ENCODE peak calls at places on chromosomes 7 and 10, in six cellular contexts. O is IMR-90, K is H9, X is H1, A is trophoblast cell, M is mesenchymal stem cell. L is an unnamed sample.

GRCh38 chr7:73565675-73566342 is 8.3 kb upstream of the BCL7B start:
- DNase-seq in O (no peak), K (no peak), X (no peak), A (no peak), M (peak), L (no peak)

GRCh38 chr7:84865560-84865959 is 321.3 kb downstream of the SEMA3D start:
- DNase-seq in O (no peak), K (no peak), X (no peak), A (no peak), M (no peak), L (no peak)

GRCh38 chr7:143485500-143485899 is 7.8 kb downstream of the TAS2R41 start:
- DNase-seq in O (peak), K (no peak), X (no peak), A (peak), M (no peak), L (no peak)

GRCh38 chr10:83612050-83612449 is 527.3 kb upstream of the GHITM start:
- DNase-seq in O (peak), K (no peak), X (no peak), A (peak), M (peak), L (no peak)

GRCh38 chr7:37970211-37970610 is 49.8 kb downstream of the EPDR1 start:
- DNase-seq in O (no peak), K (no peak), X (no peak), A (no peak), M (no peak), L (no peak)

GRCh38 chr10:120205368-120206018 is 251.5 kb upstream of the PLPP4 start:
- DNase-seq in O (no peak), K (no peak), X (no peak), A (no peak), M (no peak), L (no peak)

GRCh38 chr7:140039896-140040295 is 22.9 kb downstream of the PARP12 start:
- DNase-seq in O (no peak), K (no peak), X (no peak), A (no peak), M (no peak), L (no peak)

GRCh38 chr10:1380075-1380793 is 324.0 kb downstream of the WDR37 start:
- DNase-seq in O (no peak), K (peak), X (no peak), A (no peak), M (no peak), L (no peak)

GRCh38 chr10:129690248-129691070 is 223.4 kb downstream of the MGMT start:
- DNase-seq in O (no peak), K (no peak), X (no peak), A (no peak), M (no peak), L (no peak)

GRCh38 chr10:3902054-3902808 is 117.2 kb upstream of the KLF6 start:
- DNase-seq in O (no peak), K (no peak), X (no peak), A (peak), M (peak), L (no peak)

GRCh38 chr7:78265086-78265485 is 466.5 kb downstream of the PHTF2 start:
- DNase-seq in O (no peak), K (no peak), X (no peak), A (no peak), M (no peak), L (no peak)

GRCh38 chr10:117886766-117887165 is 160.0 kb downstream of the RAB11FIP2 start:
- DNase-seq in O (no peak), K (no peak), X (no peak), A (no peak), M (no peak), L (no peak)

GRCh38 chr7:43462836-43463235 is 120.1 kb upstream of the STK17A start:
- DNase-seq in O (no peak), K (no peak), X (no peak), A (no peak), M (no peak), L (no peak)

GRCh38 chr10:70615784-70616511 is 13.4 kb upstream of the PRF1 start:
- DNase-seq in O (no peak), K (no peak), X (no peak), A (no peak), M (no peak), L (no peak)

GRCh38 chr7:64504581-64505120 is 58.2 kb downstream of the ZNF680 start:
- DNase-seq in O (no peak), K (no peak), X (no peak), A (no peak), M (no peak), L (no peak)

GRCh38 chr10:43648392-43649148 is at the start of gene ZNF32:
- DNase-seq in O (peak), K (peak), X (peak), A (peak), M (peak), L (peak)
- H4K8ac ChIP-seq in O (peak), K (no peak), X (peak), A (peak), M (peak), L (no peak)

DNA sequence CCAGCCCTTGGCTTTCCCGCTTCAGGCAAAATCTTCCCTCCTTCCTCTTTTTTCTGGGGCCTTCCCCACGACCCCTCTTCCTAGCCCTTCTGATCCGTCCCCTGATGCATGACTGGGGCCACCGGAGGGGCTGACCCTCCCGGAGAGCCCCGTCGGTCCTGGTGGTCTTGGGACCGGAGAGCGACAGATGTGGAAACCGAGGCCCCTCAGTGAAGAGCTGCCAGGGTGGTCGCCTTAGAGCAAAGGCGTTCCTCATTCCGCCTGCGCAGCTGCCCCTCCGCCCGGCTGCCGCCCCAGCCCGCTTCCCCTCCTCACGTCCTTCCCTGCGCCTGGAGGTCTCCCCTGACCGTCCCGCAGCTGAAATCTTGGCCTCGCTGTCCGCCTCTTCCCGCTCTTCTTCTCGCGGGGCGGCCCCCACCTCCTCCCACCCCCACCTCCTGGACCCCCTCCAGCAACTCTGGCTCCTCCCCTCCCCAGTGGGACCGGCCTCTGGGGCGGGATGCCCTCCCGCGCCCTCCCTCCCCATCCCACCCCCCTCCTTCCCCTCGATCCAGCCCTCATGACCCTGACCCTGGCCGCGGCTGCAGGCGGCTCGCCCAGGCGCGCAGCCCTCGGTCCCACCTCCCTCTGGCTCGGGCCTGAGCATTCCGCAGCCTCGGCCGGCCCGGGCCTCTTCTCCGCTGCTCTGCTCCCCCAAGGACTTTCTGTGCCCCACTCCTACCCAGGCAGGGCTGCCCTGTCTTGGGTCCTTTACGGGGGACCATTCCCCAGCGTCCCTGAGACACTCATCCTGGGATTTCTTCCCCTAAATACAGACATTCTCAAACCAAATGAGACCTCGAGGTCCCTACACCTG is at the start of gene RARRES2:
- DNase-seq in O (no peak), K (peak), X (no peak), A (no peak), M (peak), L (no peak)
- H3K18ac ChIP-seq in O (no peak), K (no peak), X (peak), A (peak), M (peak), L (peak)

GRCh38 chr7:12317675-12318074 is 86.0 kb downstream of the VWDE start:
- DNase-seq in O (no peak), K (no peak), X (no peak), A (no peak), M (no peak), L (no peak)
- H4K91ac ChIP-seq in O (no peak), K (no peak), X (no peak), A (no peak), M (no peak), L (no peak)

GRCh38 chr10:112958275-112958995 is 8.4 kb downstream of the TCF7L2 start:
- DNase-seq in O (peak), K (no peak), X (no peak), A (peak), M (peak), L (no peak)

GRCh38 chr10:112960151-112960681 is 10.2 kb downstream of the TCF7L2 start:
- DNase-seq in O (no peak), K (no peak), X (no peak), A (peak), M (peak), L (no peak)

GRCh38 chr10:112957589-112958202 is 7.6 kb downstream of the TCF7L2 start:
- DNase-seq in O (no peak), K (no peak), X (no peak), A (no peak), M (peak), L (no peak)

GRCh38 chr10:112961609-112962008 is 11.6 kb downstream of the TCF7L2 start:
- DNase-seq in O (no peak), K (no peak), X (no peak), A (no peak), M (peak), L (no peak)

GRCh38 chr10:112959207-112959838 is 9.3 kb downstream of the TCF7L2 start:
- DNase-seq in O (peak), K (no peak), X (no peak), A (no peak), M (peak), L (no peak)
- H4K8ac ChIP-seq in O (no peak), K (no peak), X (no peak), A (no peak), M (no peak), L (no peak)

GRCh38 chr10:5467634-5468255 is 31.6 kb downstream of the CALML5 start:
- DNase-seq in O (no peak), K (no peak), X (no peak), A (no peak), M (no peak), L (no peak)
- H3K18ac ChIP-seq in O (no peak), K (no peak), X (peak), A (peak), M (no peak), L (no peak)

DNA sequence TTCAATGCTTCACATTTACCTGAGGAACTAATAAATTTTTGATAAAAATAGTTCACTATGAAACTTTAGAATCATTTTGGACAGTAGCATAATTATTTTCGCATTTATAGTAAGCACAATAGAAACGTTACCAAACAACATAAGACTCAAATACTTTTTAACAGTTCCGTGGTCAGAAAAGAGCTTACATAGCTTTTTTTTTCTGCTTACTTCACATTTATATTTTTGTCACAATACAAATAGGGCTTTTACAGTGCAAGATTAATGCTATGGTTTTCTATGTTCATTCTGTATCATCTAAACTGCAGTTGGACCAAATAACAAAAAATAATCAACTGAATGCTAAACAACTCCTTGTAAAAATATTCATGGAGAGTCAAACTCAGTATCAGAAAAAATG is 26.5 kb upstream of the RHOBTB1 start:
- DNase-seq in O (no peak), K (no peak), X (no peak), A (no peak), M (no peak), L (no peak)
- H4K91ac ChIP-seq in O (no peak), K (no peak), X (no peak), A (no peak), M (no peak), L (no peak)

GRCh38 chr10:72012801-72013200 is 48.6 kb downstream of the CHST3 start:
- DNase-seq in O (no peak), K (no peak), X (no peak), A (no peak), M (no peak), L (no peak)
- H4K8ac ChIP-seq in O (no peak), K (no peak), X (no peak), A (no peak), M (no peak), L (no peak)

DNA sequence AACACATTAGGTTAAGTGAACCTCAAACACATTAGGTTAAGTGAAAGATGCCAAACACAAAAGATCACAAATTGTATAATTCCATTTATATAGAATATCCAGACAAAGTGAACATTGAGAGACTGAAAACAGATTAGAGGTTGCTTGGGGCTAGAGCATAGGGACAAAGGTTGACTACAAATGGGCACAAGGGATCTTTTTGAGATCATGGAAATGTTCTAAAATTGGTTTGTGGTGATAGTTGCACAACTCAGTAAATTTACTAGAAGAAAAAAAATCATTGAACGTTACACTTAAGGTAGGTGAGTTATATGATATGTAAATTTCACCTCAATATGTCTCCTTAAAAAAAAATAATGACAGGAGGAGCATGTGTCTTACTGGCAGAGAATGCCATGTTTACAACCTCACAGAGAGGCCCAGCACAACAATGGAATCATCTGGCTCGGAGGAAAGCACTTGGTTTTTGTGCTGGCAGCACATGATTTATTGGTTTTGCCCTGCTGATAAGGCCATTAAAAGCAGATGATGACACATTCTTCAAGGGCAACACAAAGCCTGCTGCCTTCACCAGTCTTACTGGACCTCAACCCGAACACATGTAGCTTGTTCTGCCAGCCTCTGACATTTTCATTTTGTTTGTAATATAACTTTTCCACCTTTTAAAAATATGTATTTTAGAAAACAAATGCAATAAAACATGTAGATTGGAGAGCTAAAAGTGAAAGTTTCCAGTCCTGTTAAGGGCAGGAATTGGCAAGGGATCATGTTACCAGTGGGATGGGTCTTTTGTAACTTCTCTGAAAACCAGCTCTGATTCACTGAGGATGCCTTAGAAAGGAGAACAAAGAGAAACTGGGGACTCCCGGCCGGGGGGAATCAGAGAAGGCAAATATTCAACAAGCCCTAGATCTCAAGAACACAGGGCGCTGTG is 11.9 kb upstream of the LMOD2 start:
- DNase-seq in O (peak), K (peak), X (peak), A (peak), M (peak), L (peak)
- H3K18ac ChIP-seq in O (peak), K (peak), X (peak), A (no peak), M (no peak), L (peak)

DNA sequence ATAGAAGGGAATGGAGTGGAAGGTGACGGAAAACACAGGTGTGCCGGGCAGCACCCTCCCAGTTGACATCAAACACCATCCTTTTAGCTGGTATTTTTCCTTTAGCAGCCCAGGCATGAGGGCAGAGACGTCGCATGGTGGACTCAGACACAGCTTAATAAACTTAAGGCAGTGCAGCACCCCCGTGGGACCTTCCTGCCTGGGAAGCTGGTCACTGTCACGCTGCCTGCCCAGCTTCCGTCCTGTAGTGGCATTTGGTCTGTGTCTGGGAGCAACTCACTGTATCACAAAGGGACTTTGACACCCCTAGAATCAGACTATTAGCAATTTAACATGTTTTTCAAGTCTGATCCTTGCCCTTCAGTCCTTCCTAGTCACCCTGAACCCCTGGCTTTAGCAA is 35.8 kb downstream of the IL15RA start:
- DNase-seq in O (no peak), K (no peak), X (no peak), A (no peak), M (no peak), L (no peak)
- H4K91ac ChIP-seq in O (peak), K (no peak), X (peak), A (no peak), M (no peak), L (no peak)